ENCODE peak calls at places on chromosomes 6 and 20, in ten cellular contexts. P, J, A, O, T, H, X, B, W and I are unnamed samples.
A peak's percentile ranks its signal among the peaks of the same experiment; 100 is the strongest.

GRCh38 chr6:116386581-116387299 is 16.0 kb downstream of the DSE start:
- DNase-seq in T (peak; percentile 84), H (peak; percentile 75), P (no peak), O (no peak), X (no peak), A (peak; percentile 54), J (no peak), B (no peak), W (no peak), I (peak; percentile 84)

GRCh38 chr20:35515949-35516645 is 13.4 kb downstream of the C20orf173 start:
- DNase-seq in O (no peak), B (peak; percentile 22), J (no peak), H (peak; percentile 15), X (peak; percentile 7), T (peak; percentile 94), P (no peak), W (no peak), A (peak; percentile 85), I (peak; percentile 81)

GRCh38 chr6:34056301-34056700 is 89.6 kb downstream of the GRM4 start:
- DNase-seq in A (peak; percentile 80), J (peak; percentile 77), O (peak; percentile 2), H (peak; percentile 44), B (peak; percentile 97), W (no peak), X (peak; percentile 42), T (peak; percentile 11), P (no peak), I (no peak)

GRCh38 chr6:24357336-24358218 is at the start of gene DCDC2:
- DNase-seq in P (peak; percentile 14), W (peak; percentile 16), B (peak; percentile 97), J (peak; percentile 83), H (no peak), X (peak; percentile 97), T (peak; percentile 21), A (peak; percentile 13), O (no peak), I (no peak)

GRCh38 chr6:72699142-72699541 is 77.3 kb downstream of the KCNQ5 start:
- DNase-seq in W (no peak), O (no peak), T (no peak), H (no peak), A (no peak), P (no peak), J (no peak), X (no peak), B (no peak), I (peak; percentile 51)

GRCh38 chr6:150008588-150008987 is 16.7 kb downstream of the RAET1L start:
- DNase-seq in X (no peak), B (no peak), T (no peak), J (no peak), H (no peak), A (no peak), P (no peak), O (no peak), W (no peak), I (no peak)

GRCh38 chr6:7193122-7193521 is 85.4 kb downstream of the RREB1 start:
- DNase-seq in A (no peak), J (no peak), X (no peak), W (no peak), H (no peak), T (no peak), B (no peak), P (no peak), O (no peak), I (no peak)

GRCh38 chr6:149899486-149899885 is 1.6 kb upstream of the RAET1E start:
- DNase-seq in X (no peak), T (no peak), J (no peak), P (no peak), A (no peak), O (no peak), W (no peak), B (no peak), H (no peak), I (no peak)

GRCh38 chr20:44039741-44040140 is 125.1 kb downstream of the TOX2 start:
- DNase-seq in P (no peak), A (no peak), X (no peak), B (no peak), J (no peak), T (no peak), O (no peak), W (no peak), H (no peak), I (no peak)

GRCh38 chr6:169168706-169169105 is 84.9 kb downstream of the THBS2 start:
- DNase-seq in A (no peak), J (no peak), W (no peak), B (no peak), X (no peak), O (no peak), T (no peak), H (no peak), P (no peak), I (no peak)